ENCODE peak calls at places on chromosome 5, in six cellular contexts. U is tibial nerve, P is adrenal gland, S is breast epithelium, M is gastrocnemius medialis, D is heart left ventricle. O is an unnamed sample. For H3K27me3, the result is how much of the 10 kb centered on the place peaks cover.

GRCh38 chr5:151699071-151699901 is 12.6 kb upstream of the SPARC start:
- DNase-seq in U (no peak), P (peak), S (peak), M (peak), D (peak), O (no peak)

GRCh38 chr5:95261369-95262175 is 23.3 kb downstream of the MCTP1 start:
- DNase-seq in U (peak), P (no peak), S (no peak), M (no peak), D (no peak), O (no peak)

GRCh38 chr5:122091942-122092600 is 14.0 kb upstream of the LOX start:
- DNase-seq in U (no peak), P (no peak), S (no peak), M (no peak), D (no peak), O (no peak)

GRCh38 chr5:73564018-73564417 is 1.4 kb downstream of the ANKRA2 start:
- DNase-seq in U (no peak), P (no peak), S (no peak), M (no peak), D (no peak), O (no peak)

GRCh38 chr5:160342413-160342941 is 27.9 kb downstream of the C1QTNF2 start:
- DNase-seq in U (no peak), P (peak), S (no peak), M (no peak), D (no peak), O (no peak)

GRCh38 chr5:5006548-5006947 is 133.6 kb upstream of the ADAMTS16 start:
- DNase-seq in U (no peak), P (no peak), S (no peak), M (no peak), D (no peak), O (no peak)

GRCh38 chr5:124438390-124439380 is 307.8 kb downstream of the ZNF608 start:
- DNase-seq in U (no peak), P (no peak), S (no peak), M (no peak), D (no peak), O (no peak)

GRCh38 chr5:59042201-59042600 is 459.3 kb downstream of the RAB3C start:
- DNase-seq in U (no peak), P (no peak), S (no peak), M (no peak), D (no peak), O (no peak)

GRCh38 chr5:176541338-176542134 is 4.3 kb upstream of the RNF44 start:
- DNase-seq in U (peak), P (no peak), S (peak), M (no peak), D (peak), O (no peak)

GRCh38 chr5:9302228-9302627 is 243.6 kb downstream of the SEMA5A start:
- DNase-seq in U (no peak), P (no peak), S (no peak), M (no peak), D (no peak), O (no peak)

GRCh38 chr5:140038373-140038957 is 4.6 kb downstream of the NRG2 start:
- DNase-seq in U (no peak), P (no peak), S (no peak), M (no peak), D (no peak), O (no peak)

GRCh38 chr5:103589416-103590175 is 27.0 kb upstream of the NUDT12 start:
- DNase-seq in U (no peak), P (no peak), S (no peak), M (no peak), D (no peak), O (no peak)

GRCh38 chr5:179763215-179763945 is 30.4 kb upstream of the LTC4S start:
- DNase-seq in U (peak), P (peak), S (peak), M (peak), D (peak), O (no peak)

GRCh38 chr5:114361724-114362196 is at the start of gene KCNN2:
- DNase-seq in U (peak), P (peak), S (peak), M (peak), D (peak), O (no peak)

GRCh38 chr5:59222687-59223511 is 640.0 kb downstream of the RAB3C start:
- DNase-seq in U (no peak), P (no peak), S (no peak), M (no peak), D (no peak), O (no peak)

GRCh38 chr5:151459680-151460079 is 12.3 kb downstream of the SLC36A1 start:
- DNase-seq in U (no peak), P (no peak), S (no peak), M (no peak), D (no peak), O (no peak)

GRCh38 chr5:123937230-123937629 is 425.3 kb downstream of the CSNK1G3 start:
- DNase-seq in U (no peak), P (peak), S (no peak), M (peak), D (no peak), O (no peak)

GRCh38 chr5:93586948-93587918 is 4.2 kb downstream of the NR2F1 start:
- DNase-seq in U (no peak), P (no peak), S (no peak), M (no peak), D (peak), O (no peak)

GRCh38 chr5:177023247-177023703 is 779 bp downstream of the ZNF346 start:
- DNase-seq in U (no peak), P (no peak), S (no peak), M (no peak), D (no peak), O (no peak)

GRCh38 chr5:55172937-55173695 is at the start of gene CDC20B:
- DNase-seq in U (peak), P (peak), S (no peak), M (peak), D (peak), O (no peak)

GRCh38 chr5:173020643-173021042 is 35.5 kb upstream of the CREBRF start:
- DNase-seq in U (no peak), P (peak), S (no peak), M (no peak), D (peak), O (no peak)

GRCh38 chr5:99059685-99060084 is 130.9 kb upstream of the CHD1 start:
- DNase-seq in U (no peak), P (no peak), S (no peak), M (no peak), D (no peak), O (no peak)

GRCh38 chr5:911601-912000 is 18.9 kb downstream of the TRIP13 start:
- DNase-seq in U (no peak), P (no peak), S (no peak), M (no peak), D (no peak), O (no peak)

GRCh38 chr5:909086-909485 is 16.4 kb downstream of the TRIP13 start:
- DNase-seq in U (no peak), P (no peak), S (peak), M (no peak), D (no peak), O (no peak)

GRCh38 chr5:909994-910768 is 17.5 kb downstream of the TRIP13 start:
- DNase-seq in U (no peak), P (no peak), S (no peak), M (no peak), D (no peak), O (no peak)

GRCh38 chr5:912356-913091 is 19.8 kb downstream of the TRIP13 start:
- DNase-seq in U (no peak), P (peak), S (peak), M (no peak), D (no peak), O (no peak)

DNA sequence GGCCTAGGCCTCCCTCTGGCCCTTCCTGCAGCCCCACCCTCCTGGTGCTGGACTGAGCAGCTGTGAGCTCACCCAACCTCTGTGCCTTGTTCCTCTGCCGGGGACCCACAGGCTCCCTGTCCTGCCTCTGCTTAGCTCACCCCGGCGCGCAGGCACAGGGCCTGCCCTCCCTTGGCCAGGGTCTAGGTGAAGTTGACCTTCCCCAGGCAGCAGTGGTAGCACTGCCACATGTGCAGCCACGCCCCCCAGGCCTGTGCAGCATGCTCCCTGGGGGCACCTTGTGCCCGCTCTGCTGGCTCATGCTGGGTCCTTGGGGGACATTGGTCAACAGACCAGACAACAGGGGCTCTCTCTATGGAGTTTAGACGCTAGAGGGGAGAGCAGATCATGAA is 18.1 kb downstream of the TRIP13 start:
- DNase-seq in U (no peak), P (no peak), S (no peak), M (no peak), D (no peak), O (no peak)
- TF ChIP-seq POLR2A in U (no peak), P (no peak), S (no peak), M (no peak), D (no peak), O (no peak)

DNA sequence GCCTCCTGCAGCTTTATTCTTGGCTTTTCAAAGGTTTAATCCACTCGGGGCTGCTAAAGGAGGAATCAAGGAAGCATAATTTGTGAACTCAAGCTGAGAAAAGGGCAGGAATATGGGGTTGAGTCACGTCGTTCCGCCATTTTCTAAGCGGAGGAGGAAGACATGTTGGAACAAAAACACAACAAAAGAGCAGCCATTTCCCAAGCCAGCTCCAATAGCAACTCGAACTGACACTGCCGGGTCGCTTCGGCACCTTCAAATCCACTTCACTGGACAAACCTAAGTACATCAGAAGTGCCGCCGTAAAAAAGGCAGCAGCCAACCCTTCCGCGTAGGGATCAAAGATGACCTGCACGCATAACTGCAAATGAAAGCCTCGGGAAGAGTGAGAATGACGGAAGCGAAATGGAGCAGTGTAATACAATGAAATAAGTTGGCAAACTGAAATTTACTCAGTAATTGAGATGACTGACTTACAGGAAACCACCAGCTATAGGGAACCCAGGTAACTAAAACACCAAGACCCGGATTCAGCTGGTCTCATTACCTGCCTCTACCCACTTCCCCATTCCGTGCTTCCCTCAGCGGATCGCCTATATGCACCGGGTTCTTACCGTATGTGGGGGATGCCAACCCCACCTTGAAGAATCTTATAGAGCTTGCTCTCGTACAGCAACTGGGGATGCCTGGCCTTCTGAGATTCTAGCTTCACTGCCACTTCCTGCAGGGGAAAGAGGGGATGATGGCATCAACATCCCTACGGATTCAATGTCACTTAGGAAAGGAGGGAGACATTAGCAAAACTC is 1.6 kb downstream of the CSNK1A1 start:
- DNase-seq in U (peak), P (peak), S (no peak), M (no peak), D (no peak), O (no peak)
- H3K4me3 ChIP-seq in U (peak), P (peak), S (peak), M (peak), D (peak), O (peak)

DNA sequence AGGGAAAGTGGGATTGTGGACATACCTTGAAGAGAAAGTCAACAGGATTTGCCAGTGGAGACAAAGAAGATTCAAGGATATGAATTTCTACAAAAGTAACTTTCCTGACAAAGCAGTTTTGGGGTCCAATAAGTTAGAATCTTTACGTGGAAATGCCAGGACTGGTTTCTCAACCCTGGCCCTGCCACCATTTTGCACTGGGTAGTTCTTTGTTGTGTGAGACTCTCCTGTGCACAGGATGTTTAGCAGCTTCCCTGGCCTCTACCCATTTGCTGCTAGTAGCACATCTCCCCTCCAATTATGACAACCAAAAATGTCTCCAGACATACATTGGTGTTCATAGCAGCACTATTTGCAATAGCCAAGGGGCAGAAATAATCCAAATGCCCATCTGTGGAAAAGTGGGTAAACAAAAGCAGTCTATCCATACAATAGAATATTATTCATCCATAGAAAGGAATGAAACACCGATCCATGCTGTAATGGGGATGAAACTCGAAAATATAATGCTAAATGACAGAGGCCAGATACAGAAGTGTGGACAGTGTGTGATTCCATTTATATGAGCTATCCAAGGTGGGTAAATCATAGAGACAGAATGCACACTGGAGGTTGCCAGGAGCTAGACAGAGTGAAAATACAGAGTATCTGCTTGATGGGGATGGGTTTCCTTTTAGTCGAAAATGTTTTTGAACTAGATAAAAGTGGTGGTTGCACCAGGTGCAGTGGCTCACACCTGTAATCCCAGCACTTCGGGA is 91.4 kb downstream of the NSUN2 start:
- DNase-seq in U (no peak), P (no peak), S (no peak), M (no peak), D (no peak), O (no peak)
- H3K27me3 ChIP-seq in U (under half), P (under half), S (under half), M (under half), D (under half), O (under half)

DNA sequence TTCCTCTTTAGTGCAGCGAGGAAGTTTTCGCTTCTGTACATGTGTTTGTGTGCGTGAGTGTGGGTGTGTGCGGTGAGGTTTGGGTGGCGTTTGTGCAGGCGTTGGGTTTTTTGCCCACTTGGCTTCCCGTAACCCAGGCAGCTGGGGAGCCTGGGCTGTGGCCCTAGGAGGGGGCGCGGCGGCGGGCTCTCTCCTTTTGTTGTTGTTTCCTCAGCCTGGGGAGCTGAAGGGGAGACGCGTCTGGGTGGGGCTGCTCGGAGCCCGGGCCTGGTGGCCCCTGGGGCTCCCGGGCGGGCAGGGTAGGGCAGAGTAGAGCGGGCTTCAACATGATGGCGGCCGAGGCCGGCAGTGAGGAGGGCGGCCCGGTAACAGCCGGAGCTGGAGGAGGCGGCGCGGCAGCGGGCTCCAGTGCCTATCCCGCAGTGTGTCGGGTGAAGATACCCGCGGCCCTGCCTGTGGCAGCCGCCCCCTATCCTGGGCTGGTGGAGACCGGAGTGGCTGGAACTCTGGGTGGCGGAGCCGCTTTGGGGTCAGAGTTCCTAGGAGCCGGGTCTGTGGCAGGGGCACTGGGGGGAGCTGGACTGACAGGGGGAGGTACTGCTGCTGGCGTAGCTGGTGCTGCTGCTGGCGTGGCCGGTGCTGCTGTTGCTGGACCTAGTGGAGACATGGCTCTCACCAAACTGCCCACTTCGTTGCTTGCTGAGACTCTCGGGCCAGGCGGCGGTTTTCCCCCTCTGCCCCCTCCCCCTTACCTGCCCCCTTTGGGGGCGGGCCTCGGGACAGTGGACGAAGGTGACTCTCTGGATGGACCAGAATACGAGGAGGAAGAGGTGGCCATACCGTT is 665 bp downstream of the RASA1 start:
- DNase-seq in U (peak), P (peak), S (peak), M (peak), D (peak), O (no peak)
- TF ChIP-seq POLR2A in U (no peak), P (no peak), S (no peak), M (peak), D (no peak), O (no peak)

GRCh38 chr5:178114325-178115135 is 1.2 kb downstream of the N4BP3 start:
- DNase-seq in U (no peak), P (no peak), S (no peak), M (no peak), D (no peak), O (no peak)

GRCh38 chr5:178113841-178114324 is 551 bp downstream of the N4BP3 start:
- DNase-seq in U (no peak), P (no peak), S (no peak), M (no peak), D (no peak), O (no peak)

GRCh38 chr5:178111925-178112324 is 1.4 kb upstream of the N4BP3 start:
- DNase-seq in U (no peak), P (no peak), S (no peak), M (no peak), D (no peak), O (no peak)

GRCh38 chr5:178112545-178112944 is 787 bp upstream of the N4BP3 start:
- DNase-seq in U (no peak), P (no peak), S (no peak), M (no peak), D (no peak), O (no peak)

GRCh38 chr5:178113141-178113787 is at the start of gene N4BP3:
- DNase-seq in U (no peak), P (peak), S (peak), M (no peak), D (peak), O (no peak)
- H3K4me3 ChIP-seq in U (no peak), P (peak), S (peak), M (peak), D (peak), O (peak)

DNA sequence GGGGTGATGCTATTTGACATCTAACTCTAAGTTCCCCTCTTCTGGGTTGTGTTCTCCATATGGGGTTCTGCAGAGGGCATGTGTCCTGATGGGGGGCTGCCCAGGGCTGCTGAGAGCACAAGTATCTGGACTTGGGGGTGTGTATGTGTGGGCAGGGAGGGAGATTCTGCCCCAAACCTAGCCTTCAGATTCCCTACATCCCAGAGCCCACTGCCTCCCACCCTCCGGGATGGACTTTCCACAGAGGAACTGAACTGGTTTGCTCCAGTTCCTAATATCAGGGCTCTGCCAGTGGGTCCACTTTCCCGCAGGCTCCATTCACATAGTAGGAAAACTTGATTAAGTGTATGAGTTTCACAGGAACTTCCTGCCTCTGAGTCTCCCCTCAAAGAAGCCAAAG is 16.4 kb upstream of the TIFAB start:
- DNase-seq in U (no peak), P (no peak), S (no peak), M (no peak), D (no peak), O (no peak)
- H3K27me3 ChIP-seq in U (under half), P (under half), S (under half), M (under half), D (under half), O (under half)

GRCh38 chr5:134177197-134178171 is 734 bp upstream of the SKP1 start:
- DNase-seq in U (peak), P (peak), S (peak), M (peak), D (peak), O (peak)
- TF ChIP-seq POLR2A in U (no peak), P (no peak), S (no peak), M (no peak), D (no peak), O (peak)

GRCh38 chr5:170757669-170758068 is 25.9 kb upstream of the GABRP start:
- DNase-seq in U (no peak), P (no peak), S (no peak), M (no peak), D (no peak), O (no peak)

GRCh38 chr5:170758481-170758880 is 25.0 kb upstream of the GABRP start:
- DNase-seq in U (no peak), P (no peak), S (no peak), M (no peak), D (no peak), O (no peak)

GRCh38 chr5:170761708-170762066 is 21.8 kb upstream of the GABRP start:
- DNase-seq in U (no peak), P (no peak), S (no peak), M (no peak), D (no peak), O (no peak)

GRCh38 chr5:170760126-170760525 is 23.4 kb upstream of the GABRP start:
- DNase-seq in U (no peak), P (no peak), S (no peak), M (no peak), D (no peak), O (no peak)

GRCh38 chr5:170761048-170761707 is 22.3 kb upstream of the GABRP start:
- DNase-seq in U (no peak), P (no peak), S (no peak), M (no peak), D (no peak), O (no peak)
- H3K4me3 ChIP-seq in U (no peak), P (no peak), S (no peak), M (no peak), D (no peak), O (no peak)

GRCh38 chr5:148653271-148653839 is 972 bp downstream of the HTR4 start:
- DNase-seq in U (no peak), P (no peak), S (no peak), M (no peak), D (no peak), O (no peak)
- H3K27me3 ChIP-seq in U (under half), P (under half), S (under half), M (under half), D (under half), O (under half)

GRCh38 chr5:146446861-146447733 is at the start of gene TCERG1:
- DNase-seq in U (peak), P (peak), S (peak), M (peak), D (peak), O (peak)
- TF ChIP-seq POLR2A in U (no peak), P (no peak), S (no peak), M (peak), D (peak), O (no peak)

O was measured in esophagus squamous epithelium.